ENCODE peak calls at places on chromosome 3, in four cellular contexts. R is tibial nerve, D is body of pancreas, Y is aorta. N is an unnamed sample.

GRCh38 chr3:122890077-122890484 is 95.2 kb downstream of the SLC49A4 start:
- DNase-seq in D (peak), Y (peak), R (peak), N (peak)

GRCh38 chr3:42247576-42248027 is 18.4 kb downstream of the CCK start:
- DNase-seq in D (peak), R (peak), Y (no peak), N (no peak)

GRCh38 chr3:195105389-195105788 is 165.6 kb downstream of the XXYLT1 start:
- DNase-seq in Y (peak), D (no peak), R (no peak), N (peak)

GRCh38 chr3:133535971-133536634 is 37.4 kb upstream of the CDV3 start:
- DNase-seq in Y (no peak), R (peak), D (peak), N (no peak)

GRCh38 chr3:196654691-196655090 is 15.2 kb downstream of the NRROS start:
- DNase-seq in R (no peak), D (no peak), Y (no peak), N (no peak)

GRCh38 chr3:58798312-58798711 is 131.7 kb upstream of the FAM3D start:
- DNase-seq in Y (no peak), R (no peak), D (no peak), N (no peak)

GRCh38 chr3:72733676-72734075 is 114.6 kb downstream of the SHQ1 start:
- DNase-seq in Y (no peak), D (no peak), R (no peak), N (no peak)

GRCh38 chr3:179526482-179526881 is 36.2 kb upstream of the ACTL6A start:
- DNase-seq in D (no peak), R (no peak), Y (no peak), N (no peak)

GRCh38 chr3:127451321-127451720 is 139.2 kb downstream of the TPRA1 start:
- DNase-seq in R (no peak), D (no peak), Y (no peak), N (no peak)

GRCh38 chr3:24678441-24678865 is 183.8 kb upstream of the THRB start:
- DNase-seq in D (no peak), Y (no peak), R (no peak), N (no peak)

GRCh38 chr3:190088890-190089289 is 31.8 kb downstream of the P3H2 start:
- DNase-seq in R (no peak), Y (no peak), D (no peak), N (no peak)

GRCh38 chr3:183330881-183331280 is 77.8 kb downstream of the B3GNT5 start:
- DNase-seq in D (no peak), Y (no peak), R (no peak), N (no peak)

GRCh38 chr3:173932624-173933023 is 535.1 kb downstream of the NLGN1 start:
- DNase-seq in R (no peak), D (no peak), Y (no peak), N (no peak)

GRCh38 chr3:52770581-52771333 is at the start of gene NEK4:
- DNase-seq in Y (peak), D (peak), R (peak), N (peak)

GRCh38 chr3:101925564-101925963 is 76.2 kb downstream of the NFKBIZ start:
- DNase-seq in Y (no peak), D (no peak), R (no peak), N (no peak)

GRCh38 chr3:3739345-3740060 is 59.7 kb upstream of the LRRN1 start:
- DNase-seq in Y (no peak), R (no peak), D (no peak), N (no peak)

GRCh38 chr3:133838296-133838789 is 32.7 kb downstream of the SRPRB start:
- DNase-seq in D (no peak), R (no peak), Y (no peak), N (no peak)

GRCh38 chr3:121431717-121432517 is 113.9 kb downstream of the POLQ start:
- DNase-seq in D (peak), R (no peak), Y (no peak), N (no peak)

GRCh38 chr3:185936814-185937688 is 763 bp downstream of the TRA2B start:
- DNase-seq in D (peak), R (peak), Y (peak), N (peak)

GRCh38 chr3:133455960-133456359 is 56.1 kb downstream of the BFSP2 start:
- DNase-seq in R (no peak), D (no peak), Y (no peak), N (no peak)

GRCh38 chr3:104596551-104596950 is 770.2 kb upstream of the ALCAM start:
- DNase-seq in D (peak), Y (no peak), R (peak), N (no peak)

GRCh38 chr3:161770532-161771386 is 274.2 kb downstream of the OTOL1 start:
- DNase-seq in Y (no peak), D (no peak), R (no peak), N (no peak)

GRCh38 chr3:126683506-126683905 is 20.5 kb upstream of the CHCHD6 start:
- DNase-seq in D (no peak), Y (no peak), R (no peak), N (no peak)

GRCh38 chr3:114714957-114715356 is 421.1 kb downstream of the TIGIT start:
- DNase-seq in Y (no peak), R (no peak), D (no peak), N (no peak)

GRCh38 chr3:45003406-45003805 is 22.7 kb upstream of the CLEC3B start:
- DNase-seq in R (no peak), D (no peak), Y (no peak), N (no peak)

GRCh38 chr3:50628601-50629000 is 11.7 kb downstream of the MAPKAPK3 start:
- DNase-seq in R (no peak), Y (no peak), D (no peak), N (no peak)

GRCh38 chr3:12229896-12230295 is 59.0 kb upstream of the PPARG start:
- DNase-seq in R (no peak), Y (no peak), D (no peak), N (peak)

GRCh38 chr3:54122046-54122801 is at the start of gene CACNA2D3:
- DNase-seq in D (peak), Y (no peak), R (no peak), N (peak)

GRCh38 chr3:173396191-173397041 is 1.1 kb upstream of the NLGN1 start:
- DNase-seq in R (peak), D (peak), Y (no peak), N (no peak)

GRCh38 chr3:48130321-48130881 is 57.8 kb downstream of the CDC25A start:
- DNase-seq in R (peak), Y (peak), D (peak), N (peak)

GRCh38 chr3:169694117-169694516 is 30.6 kb upstream of the MECOM start:
- DNase-seq in D (no peak), Y (no peak), R (no peak), N (no peak)

GRCh38 chr3:16090711-16091110 is 83.8 kb upstream of the GALNT15 start:
- DNase-seq in R (no peak), D (no peak), Y (no peak), N (no peak)
- H3K27ac ChIP-seq in R (no peak), D (no peak), Y (no peak), N (peak)

GRCh38 chr3:66414846-66415245 is 86.0 kb downstream of the LRIG1 start:
- DNase-seq in D (peak), R (no peak), Y (no peak), N (no peak)

GRCh38 chr3:66419053-66419440 is 81.8 kb downstream of the LRIG1 start:
- DNase-seq in D (peak), R (no peak), Y (no peak), N (no peak)

GRCh38 chr3:66416556-66417304 is 84.1 kb downstream of the LRIG1 start:
- DNase-seq in Y (no peak), D (no peak), R (no peak), N (no peak)

GRCh38 chr3:66415867-66416428 is 84.9 kb downstream of the LRIG1 start:
- DNase-seq in D (no peak), R (no peak), Y (no peak), N (no peak)

DNA sequence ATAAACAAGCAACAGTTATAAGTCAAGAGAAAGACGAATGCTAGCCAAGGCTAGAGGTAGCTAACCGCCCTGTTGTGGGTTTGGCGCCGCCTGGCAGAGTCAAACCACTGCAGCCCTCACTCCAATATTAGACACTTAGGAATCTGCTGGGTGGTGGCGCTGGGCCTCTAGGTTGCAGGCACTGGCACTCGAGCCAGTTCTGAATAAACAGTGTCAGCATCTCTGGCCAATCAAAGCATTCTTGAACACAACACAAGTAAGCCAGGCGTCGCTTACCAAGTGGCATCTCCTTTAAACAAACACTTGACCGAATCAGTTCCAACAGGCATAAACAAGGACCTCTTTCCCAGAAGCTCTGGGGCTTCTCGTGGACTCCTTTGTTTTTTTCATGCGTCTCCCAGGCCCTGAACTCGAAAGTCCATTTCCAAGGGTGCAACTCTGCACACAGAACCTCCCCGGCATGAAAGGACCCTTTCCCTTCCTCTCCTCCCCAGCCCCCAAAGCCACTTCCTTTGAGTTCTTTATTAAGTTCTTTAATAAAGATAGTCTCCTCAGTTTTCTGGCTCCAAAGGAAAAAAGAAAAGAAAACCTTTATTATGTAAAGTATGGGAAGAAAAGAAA is 82.3 kb downstream of the LRIG1 start:
- DNase-seq in R (no peak), Y (peak), D (peak), N (peak)
- H3K27ac ChIP-seq in R (peak), Y (peak), D (peak), N (peak)

GRCh38 chr3:120276767-120277166 is 8.3 kb downstream of the GPR156 start:
- DNase-seq in D (no peak), Y (no peak), R (no peak), N (no peak)
- H3K27ac ChIP-seq in D (no peak), Y (no peak), R (no peak), N (no peak)

DNA sequence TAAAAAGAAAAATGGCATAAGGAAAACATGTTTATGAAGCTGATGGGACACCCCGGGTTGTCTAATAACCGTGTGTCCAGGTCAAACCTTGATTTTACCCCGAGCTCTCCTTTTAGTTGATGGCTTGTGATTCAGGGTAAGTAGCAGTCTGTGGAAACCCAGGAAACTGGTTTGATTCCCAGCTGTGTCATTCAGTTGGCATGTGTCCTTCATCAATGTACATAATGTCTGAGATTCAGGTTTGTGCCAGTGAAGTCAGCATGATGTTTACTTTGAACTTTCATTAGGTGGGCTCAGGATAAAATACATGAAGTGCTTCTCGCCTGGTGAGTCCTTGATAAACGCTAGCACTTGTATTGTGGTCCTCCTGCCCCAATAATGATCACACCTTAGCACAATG is 4.3 kb upstream of the COPG1 start:
- DNase-seq in Y (no peak), D (no peak), R (no peak), N (no peak)
- H3K27ac ChIP-seq in Y (no peak), D (no peak), R (no peak), N (peak)

DNA sequence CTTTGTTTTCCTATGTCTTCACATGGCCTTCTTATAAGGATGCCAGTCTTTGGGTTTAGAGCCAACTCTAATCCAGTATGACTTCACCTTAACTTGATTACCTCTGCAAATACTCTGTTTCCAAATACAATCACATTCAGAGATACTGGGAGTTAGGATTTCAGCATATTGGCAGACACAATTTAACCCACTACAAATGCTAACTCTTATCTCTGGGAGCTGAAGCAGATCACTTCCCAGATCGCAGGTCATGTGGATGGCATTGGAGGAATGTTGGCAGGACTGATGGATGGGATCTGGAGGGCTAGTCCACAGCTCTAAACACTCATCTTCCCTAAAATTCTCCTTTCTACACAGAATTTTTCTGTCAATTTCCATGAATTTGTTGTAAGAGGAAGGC is 46.2 kb upstream of the ADGRG7 start:
- DNase-seq in Y (no peak), D (no peak), R (no peak), N (no peak)
- H3K27ac ChIP-seq in Y (no peak), D (no peak), R (no peak), N (no peak)

GRCh38 chr3:43755511-43756200 is 64.9 kb downstream of the ABHD5 start:
- DNase-seq in Y (no peak), D (no peak), R (no peak), N (no peak)
- H3K27ac ChIP-seq in Y (no peak), D (no peak), R (no peak), N (no peak)

DNA sequence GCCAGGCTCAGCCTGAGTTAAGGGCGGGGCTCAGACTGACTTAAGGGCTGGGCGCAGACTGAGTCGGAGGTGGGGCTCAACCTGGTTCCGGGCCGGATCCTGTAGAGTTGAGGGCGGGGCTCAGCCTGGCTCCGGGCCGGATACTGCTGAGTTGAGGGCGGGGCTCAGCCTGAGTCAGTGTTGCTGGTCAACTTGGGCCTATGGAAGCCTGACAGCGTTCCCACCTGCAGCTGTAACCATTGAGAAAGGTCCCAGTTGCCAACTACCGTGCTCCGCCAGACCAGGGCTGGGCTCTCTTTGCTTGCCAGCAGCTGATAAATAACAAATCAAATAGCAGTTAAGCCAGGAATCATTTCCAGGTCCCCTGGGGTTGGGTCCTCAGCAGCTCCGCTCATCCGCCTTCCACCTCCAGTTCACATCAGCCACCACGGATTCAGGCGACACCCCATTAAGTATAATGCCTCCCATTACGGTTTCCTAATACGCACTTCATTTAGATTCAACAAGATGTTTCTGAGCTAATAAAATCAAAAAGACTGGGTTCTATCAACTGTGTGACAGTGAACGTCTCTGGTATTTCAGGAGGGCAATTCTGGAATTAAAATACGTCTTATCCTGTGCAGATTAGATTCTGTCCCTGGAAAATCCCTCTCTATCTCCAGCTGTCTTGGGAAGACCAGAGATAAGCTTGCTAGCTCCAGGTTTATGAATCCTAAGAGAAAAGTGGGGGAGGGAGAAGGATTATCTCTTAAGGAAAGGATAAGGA is 7.3 kb downstream of the GRIP2 start:
- DNase-seq in Y (peak), D (peak), R (no peak), N (no peak)
- H3K27ac ChIP-seq in Y (no peak), D (no peak), R (no peak), N (no peak)

DNA sequence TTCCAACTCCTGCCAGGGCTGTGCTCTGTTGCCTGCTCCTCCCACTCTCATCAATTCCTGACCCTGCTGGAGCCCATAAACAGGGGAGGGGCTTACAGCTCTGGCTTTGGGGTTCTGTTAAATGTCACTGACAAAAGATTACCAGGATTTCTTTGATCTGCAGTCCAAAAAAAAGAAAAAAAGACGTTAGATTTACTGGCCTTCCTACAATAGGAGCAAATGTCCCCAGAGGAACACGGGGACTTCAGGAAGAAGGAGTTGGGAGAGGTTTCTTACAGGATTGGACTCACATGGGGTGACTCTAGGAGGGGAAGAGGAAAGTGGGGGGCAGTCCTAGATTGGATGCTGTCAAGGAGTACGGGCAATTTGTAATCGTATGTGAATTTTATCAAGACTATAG is 84.2 kb upstream of the RNF7 start:
- DNase-seq in Y (no peak), R (no peak), D (no peak), N (no peak)
- H3K27ac ChIP-seq in Y (no peak), R (no peak), D (no peak), N (no peak)

DNA sequence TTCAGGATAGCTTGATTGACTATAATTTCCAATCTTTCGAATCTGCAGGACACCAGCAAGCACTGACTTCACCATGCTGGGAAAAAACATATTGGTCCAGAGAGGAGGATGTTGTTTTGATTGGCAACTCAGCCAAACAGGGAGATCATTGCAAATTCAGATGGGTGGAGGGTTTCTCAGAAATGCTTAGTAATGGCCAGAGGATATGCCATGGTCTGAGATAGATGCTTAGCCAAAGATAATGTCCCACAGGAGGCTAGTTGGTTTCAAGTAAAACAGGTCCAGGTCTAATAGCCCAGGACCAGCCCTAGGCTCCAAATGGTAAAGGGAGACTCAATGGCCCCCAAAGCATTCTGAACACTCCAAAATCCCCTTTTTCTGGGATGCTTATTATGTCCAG is 46.7 kb upstream of the CCDC80 start:
- DNase-seq in Y (no peak), R (no peak), D (no peak), N (no peak)
- H3K27ac ChIP-seq in Y (no peak), R (no peak), D (no peak), N (no peak)